ENCODE peak calls at places on chromosomes 6 and 20, in five cellular contexts. T, F, V, U and X are unnamed samples. For H3K27me3, the result is how much of the 10 kb centered on the place peaks cover.

GRCh38 chr6:79353226-79353625 is 118.7 kb upstream of the HMGN3 start:
- DNase-seq in F (no peak), V (peak), U (no peak), T (no peak), X (no peak)

GRCh38 chr6:138387577-138388368 is 10.1 kb downstream of the SMIM28 start:
- DNase-seq in U (no peak), T (no peak), F (no peak), V (no peak), X (no peak)

GRCh38 chr6:97437087-97437486 is 154.1 kb upstream of the MMS22L start:
- DNase-seq in F (no peak), U (no peak), V (peak), T (no peak), X (no peak)

GRCh38 chr20:42082611-42083010 is 464.4 kb upstream of the CHD6 start:
- DNase-seq in T (no peak), F (no peak), V (peak), U (peak), X (peak)

GRCh38 chr6:143549630-143550268 is 38.2 kb upstream of the FUCA2 start:
- DNase-seq in V (peak), T (no peak), F (no peak), U (no peak), X (no peak)

GRCh38 chr6:3561745-3562144 is 104.9 kb upstream of the SLC22A23 start:
- DNase-seq in T (no peak), F (no peak), V (no peak), U (no peak), X (no peak)

GRCh38 chr6:166728884-166729530 is 102.0 kb upstream of the RPS6KA2 start:
- DNase-seq in V (no peak), F (no peak), U (no peak), T (no peak), X (no peak)

GRCh38 chr6:31037692-31038091 is 27.4 kb downstream of the MUC22 start:
- DNase-seq in F (no peak), V (peak), T (no peak), U (no peak), X (no peak)

GRCh38 chr6:140486468-140487361 is 1112.3 kb upstream of the CITED2 start:
- DNase-seq in V (peak), U (no peak), F (no peak), T (no peak), X (no peak)

GRCh38 chr6:3345836-3346235 is 87.1 kb downstream of the PSMG4 start:
- DNase-seq in T (no peak), U (no peak), F (no peak), V (no peak), X (no peak)

GRCh38 chr20:63309261-63310071 is 16.5 kb downstream of the COL20A1 start:
- DNase-seq in V (no peak), T (no peak), F (peak), U (peak), X (no peak)

GRCh38 chr20:64161595-64162238 is 2.5 kb upstream of the MYT1 start:
- DNase-seq in U (peak), T (no peak), F (no peak), V (peak), X (no peak)

DNA sequence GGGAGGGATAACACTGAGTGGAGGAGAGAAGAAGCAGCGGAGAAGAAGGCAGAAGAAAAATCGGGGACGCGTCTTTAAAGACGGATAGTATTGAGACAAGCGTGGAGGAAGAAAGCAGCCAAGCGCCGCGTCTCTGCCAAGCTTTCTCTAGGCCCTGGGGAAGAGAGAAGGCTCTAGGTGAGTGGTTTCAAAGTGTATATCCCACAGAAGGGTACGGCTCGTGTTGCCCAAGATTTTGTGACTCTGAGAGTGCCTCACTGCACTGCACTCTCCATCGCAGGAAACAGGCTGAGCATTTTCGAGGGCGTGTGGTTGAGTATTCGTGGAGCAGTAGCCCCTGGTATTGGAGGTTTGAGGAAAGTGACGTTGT is 185.4 kb downstream of the TRIM27 start:
- DNase-seq in F (no peak), U (no peak), V (no peak), T (no peak), X (no peak)
- H3K27me3 ChIP-seq in F (half or more), U (under half), V (under half), T (under half), X (under half)

DNA sequence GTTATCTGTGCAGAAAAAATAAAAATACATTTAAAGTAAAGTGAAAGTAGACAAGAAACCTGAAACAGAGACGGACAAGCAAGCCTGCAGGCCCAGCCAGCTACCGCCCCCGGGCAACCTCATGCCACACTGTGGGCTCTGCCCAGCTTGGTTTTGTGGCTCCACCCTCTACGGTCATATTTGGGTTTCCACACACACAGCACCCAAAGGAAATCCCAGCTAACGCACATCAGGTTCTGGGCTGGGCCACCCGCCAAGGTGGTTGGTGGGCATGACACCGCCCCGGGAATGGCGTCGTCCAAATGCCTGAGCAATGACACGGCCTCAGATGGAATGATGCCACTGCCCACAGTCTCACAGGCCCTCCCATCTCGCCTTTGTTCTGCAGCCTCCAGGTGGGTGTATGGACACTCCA is 22.9 kb downstream of the FAM110A start:
- DNase-seq in U (no peak), T (no peak), V (peak), F (no peak), X (no peak)
- H3K4me3 ChIP-seq in U (no peak), T (no peak), V (no peak), F (no peak), X (no peak)

GRCh38 chr20:37396520-37397075 is 50.7 kb downstream of the SRC start:
- DNase-seq in T (no peak), V (no peak), F (no peak), U (no peak), X (no peak)

GRCh38 chr20:37395921-37396519 is 50.1 kb downstream of the SRC start:
- DNase-seq in F (no peak), V (no peak), T (no peak), U (no peak), X (no peak)

GRCh38 chr20:37397954-37398749 is 52.2 kb downstream of the SRC start:
- DNase-seq in F (no peak), T (no peak), U (no peak), V (no peak), X (no peak)

GRCh38 chr20:37398750-37399621 is 53.0 kb downstream of the SRC start:
- DNase-seq in V (no peak), U (no peak), T (no peak), F (no peak), X (no peak)

DNA sequence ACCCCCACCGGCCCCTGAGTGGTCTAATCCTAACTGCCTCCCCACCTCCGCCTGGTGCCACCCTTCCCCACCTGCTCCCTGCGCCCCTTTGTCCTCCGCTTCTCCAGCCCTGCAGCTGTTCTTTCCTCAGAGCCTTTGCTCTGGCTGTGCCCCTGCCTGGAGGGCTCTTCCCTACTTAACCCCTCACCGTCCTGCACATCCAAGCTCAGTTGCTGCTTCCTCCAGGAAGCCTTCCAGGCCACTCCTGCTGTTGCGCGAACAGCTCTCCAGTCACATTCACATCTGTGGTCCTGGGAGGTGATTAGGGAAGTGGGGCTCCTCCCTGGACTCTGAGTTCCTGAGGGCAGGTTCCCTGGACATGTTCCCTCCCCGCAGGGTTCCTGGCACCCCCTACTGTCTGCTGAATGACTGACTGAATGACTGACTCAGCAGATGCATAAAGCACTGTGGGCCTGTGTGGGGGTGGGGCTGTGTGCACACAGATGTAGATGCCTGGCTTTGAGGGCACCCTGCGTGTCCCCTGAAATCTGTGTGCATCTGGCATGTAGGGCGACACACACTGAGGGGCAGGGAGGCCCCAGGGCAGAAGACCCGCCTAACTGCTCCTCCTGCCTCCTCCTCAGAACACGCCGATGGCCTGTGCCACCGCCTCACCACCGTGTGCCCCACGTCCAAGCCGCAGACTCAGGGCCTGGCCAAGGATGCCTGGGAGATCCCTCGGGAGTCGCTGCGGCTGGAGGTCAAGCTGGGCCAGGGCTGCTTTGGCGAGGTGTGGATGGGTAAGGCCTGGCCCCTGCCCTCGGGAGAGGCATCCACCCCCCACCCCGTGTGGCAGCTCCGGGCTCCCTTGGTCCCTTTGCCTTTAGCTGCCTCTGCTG is 51.4 kb downstream of the SRC start:
- DNase-seq in U (no peak), V (no peak), F (no peak), T (no peak), X (no peak)
- TF ChIP-seq CTCF in U (no peak), V (no peak), F (no peak), T (no peak), X (no peak)

GRCh38 chr6:150175611-150176151 is 32.8 kb downstream of the PPP1R14C start:
- DNase-seq in V (no peak), F (no peak), T (no peak), U (no peak), X (no peak)
- H3K27me3 ChIP-seq in V (under half), F (under half), T (under half), U (under half), X (under half)

DNA sequence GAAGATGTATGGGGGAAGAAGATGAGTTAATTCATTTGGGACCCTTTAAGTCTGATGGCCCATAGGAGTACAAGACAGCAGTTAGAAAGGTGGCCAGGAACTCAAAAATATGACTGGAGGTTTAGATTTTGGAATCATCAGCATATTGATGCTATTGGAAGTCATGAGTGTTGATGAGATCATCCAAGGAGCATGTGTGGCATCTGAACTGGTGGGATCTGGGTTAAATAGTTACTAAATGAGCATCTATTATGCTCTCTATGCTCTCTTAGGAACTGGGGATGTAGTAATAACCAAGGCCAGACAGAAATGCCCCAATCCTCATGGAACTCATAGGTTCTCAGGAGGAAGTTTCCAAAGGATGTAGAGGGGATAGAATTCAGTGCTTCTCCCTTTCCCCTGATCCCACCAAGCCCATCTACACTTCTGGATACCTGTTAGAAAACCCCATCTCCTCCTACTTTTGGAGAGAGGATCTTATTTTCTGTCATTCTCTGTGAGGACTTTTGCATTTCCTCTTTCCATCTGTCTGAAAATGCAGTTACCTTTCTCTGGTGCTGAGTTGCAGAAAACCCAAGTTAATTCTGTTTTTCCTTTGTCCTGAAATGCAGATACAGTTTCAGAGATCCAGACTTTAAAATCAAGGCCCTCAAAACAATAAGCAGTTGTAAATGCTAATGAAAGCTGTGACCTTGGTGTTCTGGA is 65.9 kb downstream of the TBC1D7 start:
- DNase-seq in V (no peak), U (no peak), F (no peak), T (no peak), X (no peak)
- H3K4me3 ChIP-seq in V (no peak), U (no peak), F (no peak), T (no peak), X (no peak)

GRCh38 chr20:36217226-36217625 is 19.1 kb upstream of the AAR2 start:
- DNase-seq in U (no peak), T (no peak), V (no peak), F (no peak), X (no peak)
- TF ChIP-seq CTCF in U (no peak), T (no peak), V (peak), F (no peak), X (no peak)

DNA sequence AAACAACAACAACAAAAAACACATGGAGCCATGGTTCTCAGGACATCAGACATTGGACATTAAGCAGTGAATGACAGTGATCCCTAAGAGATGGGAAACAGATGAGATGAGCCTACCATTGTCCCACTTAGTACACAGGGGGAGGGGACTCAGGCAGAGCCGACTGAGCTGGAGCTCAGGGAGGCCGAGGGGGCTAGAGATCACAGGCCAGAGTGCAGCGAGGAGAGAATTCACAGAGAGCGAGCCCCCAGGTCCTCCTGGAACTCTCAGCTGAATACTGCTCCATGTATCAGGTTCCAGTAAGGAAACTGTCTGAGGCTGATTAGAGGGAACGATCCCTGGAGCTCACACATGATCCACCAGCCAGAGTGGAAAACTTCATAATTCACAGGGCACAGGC is 134.6 kb downstream of the GRM4 start:
- DNase-seq in V (no peak), F (no peak), U (no peak), T (no peak), X (no peak)
- H3K27me3 ChIP-seq in V (under half), F (under half), U (under half), T (under half), X (under half)

GRCh38 chr6:35804996-35805736 is at the start of gene LHFPL5:
- DNase-seq in U (peak), F (peak), V (no peak), T (no peak), X (no peak)
- H3K4me3 ChIP-seq in U (no peak), F (peak), V (no peak), T (no peak), X (no peak)

GRCh38 chr6:42086046-42086664 is 35.8 kb downstream of the TAF8 start:
- DNase-seq in U (no peak), V (no peak), T (no peak), F (no peak), X (no peak)
- TF ChIP-seq CTCF in U (no peak), V (peak), T (no peak), F (no peak), X (no peak)